ENCODE peak calls at places on chromosomes 3 and 15, in nine cellular contexts. U, Z, D, V, M, A, R, F and C are unnamed samples.

GRCh38 chr3:121481116-121481895 is 64.5 kb downstream of the POLQ start:
- DNase-seq in U (peak), Z (no peak), D (no peak), V (no peak), M (no peak), A (peak), R (no peak), F (no peak), C (no peak)

GRCh38 chr3:122294365-122294764 is 30.7 kb upstream of the CSTA start:
- DNase-seq in U (no peak), Z (no peak), D (no peak), V (no peak), M (no peak), A (no peak), R (no peak), F (no peak), C (no peak)

GRCh38 chr3:134229038-134229437 is 21.6 kb downstream of the RYK start:
- DNase-seq in U (no peak), Z (no peak), D (no peak), V (no peak), M (no peak), A (no peak), R (no peak), F (no peak), C (no peak)

GRCh38 chr15:98548172-98548971 is 100.0 kb upstream of the IGF1R start:
- DNase-seq in U (peak), Z (peak), D (peak), V (peak), M (peak), A (peak), R (peak), F (peak), C (peak)

GRCh38 chr15:96053039-96054021 is 277.2 kb upstream of the NR2F2 start:
- DNase-seq in U (no peak), Z (no peak), D (peak), V (peak), M (peak), A (no peak), R (peak), F (peak), C (peak)

GRCh38 chr3:33134026-33134625 is 20.3 kb downstream of the CRTAP start:
- DNase-seq in U (no peak), Z (no peak), D (no peak), V (no peak), M (no peak), A (peak), R (no peak), F (no peak), C (peak)

GRCh38 chr3:134132961-134133360 is 103.2 kb upstream of the SLCO2A1 start:
- DNase-seq in U (no peak), Z (no peak), D (no peak), V (no peak), M (no peak), A (no peak), R (no peak), F (no peak), C (no peak)

GRCh38 chr15:73320619-73321180 is 48.1 kb downstream of the HCN4 start:
- DNase-seq in U (no peak), Z (no peak), D (no peak), V (no peak), M (no peak), A (no peak), R (no peak), F (no peak), C (no peak)

GRCh38 chr15:53266176-53266575 is 476.0 kb upstream of the ONECUT1 start:
- DNase-seq in U (no peak), Z (no peak), D (no peak), V (no peak), M (no peak), A (no peak), R (no peak), F (no peak), C (no peak)

GRCh38 chr3:115071122-115071521 is 76.0 kb downstream of the ZBTB20 start:
- DNase-seq in U (no peak), Z (no peak), D (no peak), V (no peak), M (no peak), A (no peak), R (no peak), F (no peak), C (peak)

GRCh38 chr15:88467073-88467934 is at the start of the genes MRPL46 and MRPS11:
- DNase-seq in U (peak), Z (peak), D (peak), V (peak), M (peak), A (peak), R (peak), F (peak), C (peak)

GRCh38 chr3:184450542-184450941 is 70.7 kb downstream of the CHRD start:
- DNase-seq in U (no peak), Z (no peak), D (no peak), V (no peak), M (no peak), A (no peak), R (no peak), F (no peak), C (no peak)

GRCh38 chr3:16506451-16506850 is 7.0 kb downstream of the RFTN1 start:
- DNase-seq in U (no peak), Z (no peak), D (no peak), V (no peak), M (no peak), A (no peak), R (no peak), F (no peak), C (no peak)

GRCh38 chr3:153961498-153961897 is 159.7 kb upstream of the ARHGEF26 start:
- DNase-seq in U (no peak), Z (no peak), D (no peak), V (no peak), M (no peak), A (no peak), R (no peak), F (no peak), C (no peak)

GRCh38 chr15:35166730-35167359 is 81.8 kb upstream of the NANOGP8 start:
- DNase-seq in U (no peak), Z (no peak), D (no peak), V (no peak), M (no peak), A (no peak), R (no peak), F (no peak), C (no peak)

GRCh38 chr3:117721866-117722265 is 1012.3 kb downstream of the TUSC7 start:
- DNase-seq in U (no peak), Z (no peak), D (no peak), V (no peak), M (no peak), A (no peak), R (no peak), F (no peak), C (no peak)

GRCh38 chr3:86995537-86995936 is 4.6 kb upstream of the VGLL3 start:
- DNase-seq in U (no peak), Z (no peak), D (no peak), V (no peak), M (peak), A (peak), R (no peak), F (no peak), C (peak)

GRCh38 chr3:108088697-108089096 is 2.1 kb downstream of the CD47 start:
- DNase-seq in U (no peak), Z (peak), D (no peak), V (no peak), M (no peak), A (no peak), R (no peak), F (no peak), C (peak)

GRCh38 chr3:55313701-55314100 is 173.4 kb downstream of the WNT5A start:
- DNase-seq in U (no peak), Z (no peak), D (no peak), V (no peak), M (no peak), A (no peak), R (no peak), F (no peak), C (no peak)

GRCh38 chr15:63832620-63833245 is 1.0 kb downstream of the HERC1 start:
- DNase-seq in U (no peak), Z (peak), D (peak), V (no peak), M (no peak), A (no peak), R (peak), F (no peak), C (no peak)

GRCh38 chr3:161393310-161393709 is 22.0 kb upstream of the SPTSSB start:
- DNase-seq in U (no peak), Z (no peak), D (no peak), V (no peak), M (no peak), A (no peak), R (no peak), F (no peak), C (no peak)

GRCh38 chr3:41362638-41363559 is 163.6 kb downstream of the CTNNB1 start:
- DNase-seq in U (no peak), Z (no peak), D (peak), V (no peak), M (no peak), A (peak), R (peak), F (no peak), C (peak)

GRCh38 chr15:50828610-50829206 is 63.2 kb upstream of the SPPL2A start:
- DNase-seq in U (peak), Z (peak), D (no peak), V (no peak), M (peak), A (peak), R (peak), F (no peak), C (peak)

GRCh38 chr3:38003817-38004414 is 13.3 kb downstream of the VILL start:
- DNase-seq in U (no peak), Z (no peak), D (no peak), V (no peak), M (no peak), A (no peak), R (peak), F (no peak), C (no peak)

GRCh38 chr15:57215371-57215770 is 160.9 kb upstream of the CGNL1 start:
- DNase-seq in U (no peak), Z (no peak), D (no peak), V (no peak), M (no peak), A (no peak), R (no peak), F (no peak), C (no peak)

GRCh38 chr3:162166543-162166942 is 669.9 kb downstream of the OTOL1 start:
- DNase-seq in U (no peak), Z (no peak), D (no peak), V (no peak), M (no peak), A (no peak), R (no peak), F (no peak), C (no peak)

GRCh38 chr15:55601374-55601773 is 13.2 kb upstream of the PYGO1 start:
- DNase-seq in U (no peak), Z (no peak), D (no peak), V (no peak), M (no peak), A (no peak), R (no peak), F (no peak), C (no peak)

GRCh38 chr3:126998320-126998719 is 15.4 kb downstream of the PLXNA1 start:
- DNase-seq in U (no peak), Z (no peak), D (no peak), V (no peak), M (no peak), A (no peak), R (no peak), F (no peak), C (no peak)

DNA sequence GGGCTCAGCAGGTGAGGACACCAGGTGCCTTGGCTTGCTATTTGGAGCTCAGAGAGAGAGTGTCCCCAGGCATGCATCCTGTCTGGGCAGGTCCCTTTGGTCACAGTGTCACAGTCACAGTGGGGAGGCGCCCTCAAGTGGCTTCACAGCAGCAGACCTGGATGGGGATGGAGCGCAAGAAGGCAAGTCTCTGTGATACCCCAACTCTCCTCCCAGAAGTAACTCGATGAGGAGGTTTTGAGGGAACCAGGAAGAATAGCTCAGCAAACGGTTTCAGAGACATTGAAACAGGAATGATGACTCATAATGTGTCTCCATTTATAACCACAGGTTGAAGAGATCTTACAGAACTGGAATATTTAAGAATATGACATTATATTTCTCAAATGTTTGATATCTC is 66.5 kb upstream of the SH3GL3 start:
- DNase-seq in U (no peak), Z (peak), D (no peak), V (peak), M (peak), A (peak), R (peak), F (peak), C (peak)
- TF ChIP-seq CTCF in U (peak), Z (peak), D (peak), V (peak), M (peak), A (peak), R (peak), F (no peak), C (peak)

GRCh38 chr3:39541442-39541841 is 74.0 kb downstream of the MOBP start:
- DNase-seq in U (no peak), Z (no peak), D (no peak), V (no peak), M (no peak), A (no peak), R (no peak), F (no peak), C (no peak)

GRCh38 chr3:39540162-39540921 is 72.9 kb downstream of the MOBP start:
- DNase-seq in U (no peak), Z (no peak), D (no peak), V (no peak), M (no peak), A (no peak), R (no peak), F (no peak), C (peak)

GRCh38 chr3:39542588-39542988 is 75.1 kb downstream of the MOBP start:
- DNase-seq in U (no peak), Z (no peak), D (no peak), V (no peak), M (no peak), A (no peak), R (no peak), F (no peak), C (no peak)

DNA sequence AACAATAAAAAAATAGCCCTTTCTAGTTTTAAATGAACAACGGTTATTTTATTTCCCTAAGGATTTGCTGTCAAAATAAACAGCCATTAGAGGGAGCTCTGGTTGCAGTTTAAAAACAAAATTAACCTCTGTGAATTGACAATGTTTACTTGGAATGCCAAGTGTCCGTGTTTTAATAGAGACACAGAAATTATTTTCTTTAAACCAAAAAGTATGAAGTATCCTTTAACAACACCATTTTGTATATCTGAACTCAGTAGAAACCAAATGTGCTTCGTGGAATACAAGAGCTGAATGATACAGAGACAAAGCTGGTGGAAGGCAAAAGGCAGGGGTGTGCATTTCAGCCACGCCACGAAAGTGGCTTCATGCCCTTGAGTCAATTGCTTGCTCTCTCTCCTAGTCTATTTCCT is 74.4 kb downstream of the MOBP start:
- DNase-seq in U (no peak), Z (peak), D (no peak), V (no peak), M (peak), A (peak), R (no peak), F (no peak), C (peak)
- TF ChIP-seq CTCF in U (peak), Z (peak), D (peak), V (peak), M (peak), A (peak), R (peak), F (peak), C (peak)

GRCh38 chr3:50936389-50936788 is 261.7 kb downstream of the DOCK3 start:
- DNase-seq in U (no peak), Z (no peak), D (no peak), V (no peak), M (no peak), A (no peak), R (no peak), F (no peak), C (no peak)
- TF ChIP-seq CTCF in U (no peak), Z (no peak), D (no peak), V (no peak), M (no peak), A (no peak), R (no peak), F (no peak), C (no peak)

GRCh38 chr3:58660998-58661397 is 5.6 kb downstream of the FAM3D start:
- DNase-seq in U (no peak), Z (no peak), D (no peak), V (no peak), M (no peak), A (no peak), R (no peak), F (no peak), C (no peak)

GRCh38 chr3:58658508-58658907 is 8.1 kb downstream of the FAM3D start:
- DNase-seq in U (no peak), Z (no peak), D (no peak), V (no peak), M (no peak), A (no peak), R (no peak), F (no peak), C (no peak)

GRCh38 chr3:58657571-58658141 is 8.9 kb downstream of the FAM3D start:
- DNase-seq in U (no peak), Z (no peak), D (no peak), V (no peak), M (no peak), A (no peak), R (no peak), F (no peak), C (no peak)

GRCh38 chr3:58657036-58657435 is 9.5 kb downstream of the FAM3D start:
- DNase-seq in U (no peak), Z (no peak), D (no peak), V (no peak), M (no peak), A (no peak), R (no peak), F (no peak), C (no peak)

DNA sequence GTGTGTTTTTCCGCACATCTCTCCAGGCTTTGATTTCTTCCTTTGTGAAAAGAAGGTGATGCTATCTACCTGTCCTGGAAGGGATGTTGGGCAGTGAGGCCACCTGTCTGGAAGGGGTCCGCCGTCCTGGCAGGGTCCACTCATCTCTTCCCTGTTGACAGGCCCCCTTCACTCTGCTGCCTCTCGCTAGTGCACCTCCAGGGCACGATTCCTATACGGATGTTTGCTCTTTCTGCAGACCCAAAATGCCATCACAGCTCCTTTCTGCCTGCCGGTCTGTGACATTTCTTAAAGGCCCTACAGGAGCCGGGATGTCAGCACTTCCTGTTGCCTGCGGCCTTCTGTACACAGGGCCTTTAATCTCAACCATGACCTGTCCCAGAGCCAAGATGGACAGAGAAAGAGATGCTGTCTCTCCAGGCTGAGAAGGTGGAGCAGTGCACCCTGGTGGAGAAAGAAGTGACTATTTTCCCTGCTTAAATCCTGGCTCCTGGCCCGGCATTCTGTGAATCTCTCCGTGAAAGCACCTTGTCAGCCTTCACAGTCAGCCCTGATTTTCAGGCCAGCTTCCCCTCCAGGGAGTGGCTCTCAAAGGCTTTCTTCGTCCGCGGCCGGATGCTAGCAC is 7.4 kb downstream of the FAM3D start:
- DNase-seq in U (no peak), Z (no peak), D (no peak), V (no peak), M (peak), A (peak), R (no peak), F (no peak), C (peak)
- TF ChIP-seq CTCF in U (peak), Z (peak), D (peak), V (peak), M (peak), A (peak), R (peak), F (no peak), C (peak)

GRCh38 chr15:23866832-23867231 is 179.7 kb upstream of the NDN start:
- DNase-seq in U (no peak), Z (peak), D (no peak), V (no peak), M (peak), A (no peak), R (no peak), F (no peak), C (no peak)
- TF ChIP-seq CTCF in U (peak), Z (peak), D (peak), V (peak), M (peak), A (peak), R (no peak), F (peak), C (peak)

GRCh38 chr15:31085359-31085758 is 16.2 kb downstream of the TRPM1 start:
- DNase-seq in U (no peak), Z (no peak), D (no peak), V (no peak), M (no peak), A (no peak), R (no peak), F (no peak), C (no peak)
- TF ChIP-seq CTCF in U (no peak), Z (no peak), D (no peak), V (no peak), M (no peak), A (no peak), R (no peak), F (no peak), C (no peak)

GRCh38 chr3:13619661-13620230 is 70.8 kb downstream of the FBLN2 start:
- DNase-seq in U (no peak), Z (no peak), D (no peak), V (no peak), M (no peak), A (no peak), R (no peak), F (no peak), C (no peak)
- TF ChIP-seq CTCF in U (no peak), Z (no peak), D (no peak), V (no peak), M (no peak), A (no peak), R (no peak), F (no peak), C (no peak)

GRCh38 chr15:93432474-93432873 is 343.5 kb upstream of the RGMA start:
- DNase-seq in U (no peak), Z (no peak), D (no peak), V (no peak), M (no peak), A (no peak), R (no peak), F (no peak), C (no peak)

GRCh38 chr15:93438310-93438709 is 349.3 kb upstream of the RGMA start:
- DNase-seq in U (no peak), Z (no peak), D (no peak), V (no peak), M (no peak), A (no peak), R (no peak), F (no peak), C (no peak)
- TF ChIP-seq CTCF in U (no peak), Z (no peak), D (no peak), V (no peak), M (no peak), A (no peak), R (no peak), F (no peak), C (no peak)

DNA sequence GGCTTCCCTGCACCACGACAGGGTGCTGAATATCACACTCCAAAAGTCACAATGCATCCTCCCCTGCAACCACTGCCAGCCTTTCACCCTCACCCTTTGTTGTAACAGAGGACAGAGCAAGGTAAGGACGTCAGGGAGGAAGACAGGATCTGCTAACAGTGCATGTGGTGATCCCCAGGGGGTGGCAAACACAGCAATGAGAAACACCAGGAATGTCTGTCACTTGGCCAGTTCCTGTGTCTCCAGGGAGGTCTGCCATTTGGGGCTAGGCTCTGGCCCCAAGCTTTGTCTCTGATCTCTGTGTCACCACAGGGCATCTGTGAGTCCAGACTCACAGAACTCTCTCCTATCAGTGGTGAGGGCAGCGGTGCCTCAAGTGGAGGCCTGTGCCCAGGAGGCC is 54.3 kb upstream of the SLC24A5 start:
- DNase-seq in U (no peak), Z (no peak), D (no peak), V (no peak), M (no peak), A (no peak), R (no peak), F (no peak), C (no peak)
- TF ChIP-seq CTCF in U (no peak), Z (no peak), D (no peak), V (no peak), M (no peak), A (no peak), R (no peak), F (no peak), C (no peak)

GRCh38 chr3:170956647-170957046 is 48.2 kb upstream of the EIF5A2 start:
- DNase-seq in U (no peak), Z (no peak), D (no peak), V (no peak), M (no peak), A (no peak), R (no peak), F (no peak), C (no peak)
- TF ChIP-seq CTCF in U (no peak), Z (no peak), D (no peak), V (no peak), M (no peak), A (no peak), R (no peak), F (no peak), C (no peak)